ENCODE peak calls at places on chromosomes 2 and 18, in six cellular contexts. B, A, L, G, I and W are unnamed samples.

GRCh38 chr18:46068763-46069162 is 3.3 kb downstream of the PSTPIP2 start:
- DNase-seq in L (no peak), A (no peak), B (no peak), I (no peak), G (no peak), W (no peak)

GRCh38 chr2:225995788-225996476 is 596.4 kb downstream of the NYAP2 start:
- DNase-seq in L (no peak), B (no peak), I (no peak), G (no peak), A (no peak), W (no peak)

GRCh38 chr2:85355521-85355920 is 952 bp downstream of the ELMOD3 start:
- DNase-seq in I (peak), A (no peak), B (no peak), G (no peak), L (no peak), W (no peak)

GRCh38 chr2:158676696-158677095 is 118.4 kb upstream of the DAPL1 start:
- DNase-seq in L (no peak), G (no peak), I (no peak), B (no peak), A (no peak), W (no peak)

GRCh38 chr2:27906074-27906473 is 15.5 kb downstream of the BABAM2 start:
- DNase-seq in I (no peak), G (no peak), L (no peak), A (no peak), B (no peak), W (no peak)

GRCh38 chr2:158131919-158132566 is 30.4 kb downstream of the UPP2 start:
- DNase-seq in G (no peak), I (no peak), B (no peak), A (no peak), L (no peak), W (no peak)

GRCh38 chr2:216687646-216688045 is 7.7 kb downstream of the IGFBP5 start:
- DNase-seq in B (peak), L (no peak), A (no peak), G (no peak), I (peak), W (peak)

GRCh38 chr2:66574701-66575624 is 140.0 kb downstream of the MEIS1 start:
- DNase-seq in G (peak), B (no peak), I (peak), A (peak), L (peak), W (peak)

GRCh38 chr18:56575819-56576663 is 62.4 kb downstream of the TXNL1 start:
- DNase-seq in I (no peak), B (no peak), G (peak), A (peak), L (peak), W (no peak)

GRCh38 chr2:10269711-10270610 is 32.7 kb upstream of the HPCAL1 start:
- DNase-seq in L (no peak), B (peak), I (no peak), G (no peak), A (no peak), W (peak)

GRCh38 chr2:120683081-120683480 is 52.6 kb upstream of the GLI2 start:
- DNase-seq in L (no peak), B (no peak), I (no peak), G (no peak), A (no peak), W (no peak)

GRCh38 chr2:105220604-105221003 is 20.9 kb upstream of the GPR45 start:
- DNase-seq in I (no peak), G (no peak), L (no peak), A (no peak), B (no peak), W (no peak)

GRCh38 chr2:222884114-222884764 is 23.4 kb downstream of the ACSL3 start:
- DNase-seq in L (no peak), A (no peak), B (no peak), I (no peak), G (no peak), W (no peak)

GRCh38 chr18:57813245-57813644 is 10.1 kb upstream of the ATP8B1 start:
- DNase-seq in B (no peak), I (no peak), L (no peak), A (no peak), G (no peak), W (no peak)

GRCh38 chr18:80241919-80242777 is 5.2 kb downstream of the PARD6G start:
- DNase-seq in G (no peak), I (no peak), L (no peak), A (no peak), B (no peak), W (no peak)

GRCh38 chr2:221514305-221515040 is 57.6 kb downstream of the EPHA4 start:
- DNase-seq in L (no peak), G (no peak), B (no peak), A (no peak), I (no peak), W (no peak)

GRCh38 chr2:216492951-216493685 is 5.5 kb upstream of the RPL37A start:
- DNase-seq in A (no peak), I (no peak), L (no peak), G (no peak), B (no peak), W (no peak)

GRCh38 chr18:69998523-69998987 is 50.9 kb upstream of the CD226 start:
- DNase-seq in B (no peak), G (no peak), L (no peak), I (no peak), A (no peak), W (no peak)

GRCh38 chr2:235979753-235980459 is 188.3 kb downstream of the GBX2 start:
- DNase-seq in G (no peak), B (no peak), I (no peak), L (no peak), A (no peak), W (no peak)

GRCh38 chr2:4588606-4589005 is 885.2 kb downstream of the DCDC2C start:
- DNase-seq in G (no peak), A (no peak), L (no peak), I (no peak), B (no peak), W (no peak)

GRCh38 chr2:85291425-85292023 is 36.3 kb downstream of the TGOLN2 start:
- DNase-seq in G (no peak), L (no peak), A (no peak), B (no peak), I (no peak), W (no peak)